ENCODE peak calls at places on chromosomes 1 and 21, in six cellular contexts. J, M, R, F, D and L are unnamed samples.

GRCh38 chr21:41631564-41632461 is 123.9 kb upstream of the TMPRSS2 start:
- DNase-seq in D (no peak), F (no peak), M (peak), R (no peak), J (no peak), L (no peak)

GRCh38 chr1:52551476-52552235 is 1.2 kb downstream of the TUT4 start:
- DNase-seq in R (peak), F (peak), M (peak), D (peak), J (peak), L (no peak)

GRCh38 chr1:229027622-229028182 is 243.2 kb upstream of the RAB4A start:
- DNase-seq in D (peak), F (no peak), J (no peak), R (peak), M (peak), L (no peak)

GRCh38 chr1:108009603-108010195 is 44.7 kb upstream of the VAV3 start:
- DNase-seq in R (no peak), D (peak), J (no peak), M (peak), F (no peak), L (no peak)

GRCh38 chr21:33059319-33059894 is 10.5 kb upstream of the OLIG1 start:
- DNase-seq in F (no peak), R (no peak), D (no peak), J (no peak), M (no peak), L (no peak)

GRCh38 chr1:88001460-88001859 is 672.8 kb downstream of the LMO4 start:
- DNase-seq in M (peak), R (no peak), F (no peak), J (no peak), D (peak), L (no peak)

GRCh38 chr1:91400133-91400725 is 4.4 kb downstream of the HFM1 start:
- DNase-seq in M (no peak), F (no peak), J (no peak), R (peak), D (no peak), L (no peak)

GRCh38 chr21:45299026-45299863 is 11.6 kb upstream of the POFUT2 start:
- DNase-seq in F (no peak), D (no peak), M (no peak), R (no peak), J (no peak), L (no peak)

GRCh38 chr1:63323866-63324778 is 1.8 kb downstream of the FOXD3 start:
- DNase-seq in M (no peak), D (no peak), J (no peak), R (peak), F (no peak), L (no peak)

GRCh38 chr1:171800342-171800741 is 18.9 kb downstream of the METTL13 start:
- DNase-seq in D (no peak), F (no peak), R (peak), J (no peak), M (peak), L (no peak)

GRCh38 chr1:75727571-75727970 is 3.1 kb downstream of the ACADM start:
- DNase-seq in F (no peak), J (no peak), R (no peak), M (no peak), D (no peak), L (no peak)

GRCh38 chr1:23692308-23692871 is 784 bp downstream of the RPL11 start:
- DNase-seq in J (no peak), D (no peak), M (no peak), F (no peak), R (no peak), L (no peak)

GRCh38 chr1:53294557-53294956 is 33.3 kb downstream of the LRP8 start:
- DNase-seq in D (peak), M (peak), F (peak), J (peak), R (no peak), L (no peak)

GRCh38 chr1:30977105-30977504 is 68.5 kb upstream of the SDC3 start:
- DNase-seq in D (peak), M (peak), F (no peak), R (peak), J (no peak), L (no peak)

GRCh38 chr21:40176732-40177131 is 309.5 kb downstream of the PCP4 start:
- DNase-seq in J (no peak), F (no peak), D (no peak), M (no peak), R (no peak), L (no peak)

GRCh38 chr1:46131093-46131492 is 1.3 kb downstream of the PIK3R3 start:
- DNase-seq in F (no peak), D (peak), M (peak), R (peak), J (no peak), L (no peak)

GRCh38 chr1:164801791-164802572 is 243.0 kb downstream of the PBX1 start:
- DNase-seq in J (no peak), F (no peak), M (no peak), D (no peak), R (no peak), L (no peak)

GRCh38 chr1:33971018-33971710 is 107.3 kb downstream of the HMGB4 start:
- DNase-seq in M (no peak), F (peak), J (no peak), D (peak), R (peak), L (no peak)

GRCh38 chr1:84862810-84863251 is 30.2 kb downstream of the LPAR3 start:
- DNase-seq in R (no peak), D (no peak), F (no peak), M (no peak), J (peak), L (no peak)

GRCh38 chr1:26375081-26375480 is 2.5 kb upstream of the ZNF683 start:
- DNase-seq in M (no peak), J (no peak), R (no peak), F (no peak), D (no peak), L (no peak)

GRCh38 chr1:64898107-64898861 is 68.1 kb downstream of the JAK1 start:
- DNase-seq in D (peak), M (peak), R (peak), F (peak), J (peak), L (no peak)

GRCh38 chr1:235160395-235160964 is 570 bp downstream of the RBM34 start:
- DNase-seq in R (peak), D (peak), J (no peak), F (no peak), M (peak), L (no peak)

GRCh38 chr1:116321766-116322175 is 51.3 kb upstream of the ATP1A1 start:
- DNase-seq in F (no peak), R (no peak), J (no peak), D (no peak), M (no peak), L (no peak)

GRCh38 chr1:77375541-77375940 is 93.7 kb downstream of the AK5 start:
- DNase-seq in J (no peak), F (no peak), M (no peak), R (no peak), D (no peak), L (no peak)

GRCh38 chr1:205477759-205478247 is 22.0 kb upstream of the BLACAT1 start:
- DNase-seq in M (peak), R (no peak), J (no peak), F (no peak), D (peak), L (no peak)

GRCh38 chr1:115467196-115467595 is 129.1 kb upstream of the NGF start:
- DNase-seq in J (no peak), F (no peak), D (no peak), R (no peak), M (no peak), L (no peak)

GRCh38 chr1:174791863-174792262 is 207.9 kb upstream of the CACYBP start:
- DNase-seq in D (no peak), M (no peak), F (no peak), J (no peak), R (no peak), L (no peak)

GRCh38 chr1:211606914-211607751 is 28.2 kb upstream of the SLC30A1 start:
- DNase-seq in M (no peak), F (no peak), R (no peak), D (no peak), J (no peak), L (no peak)

GRCh38 chr1:185398599-185398998 is 81.6 kb upstream of the IVNS1ABP start:
- DNase-seq in F (no peak), M (no peak), D (no peak), J (no peak), R (no peak), L (no peak)

GRCh38 chr1:185398022-185398421 is 81.0 kb upstream of the IVNS1ABP start:
- DNase-seq in J (no peak), F (no peak), D (no peak), M (no peak), R (no peak), L (no peak)

GRCh38 chr1:185401019-185401418 is 84.0 kb upstream of the IVNS1ABP start:
- DNase-seq in M (no peak), R (peak), J (no peak), D (peak), F (no peak), L (no peak)

GRCh38 chr1:185402930-185403329 is 85.9 kb upstream of the IVNS1ABP start:
- DNase-seq in M (no peak), D (no peak), R (no peak), J (no peak), F (no peak), L (no peak)

GRCh38 chr1:185400057-185400456 is 83.0 kb upstream of the IVNS1ABP start:
- DNase-seq in M (peak), R (no peak), F (no peak), D (peak), J (no peak), L (no peak)
- H3K27ac ChIP-seq in M (no peak), R (no peak), F (no peak), D (no peak), J (no peak), L (no peak)

DNA sequence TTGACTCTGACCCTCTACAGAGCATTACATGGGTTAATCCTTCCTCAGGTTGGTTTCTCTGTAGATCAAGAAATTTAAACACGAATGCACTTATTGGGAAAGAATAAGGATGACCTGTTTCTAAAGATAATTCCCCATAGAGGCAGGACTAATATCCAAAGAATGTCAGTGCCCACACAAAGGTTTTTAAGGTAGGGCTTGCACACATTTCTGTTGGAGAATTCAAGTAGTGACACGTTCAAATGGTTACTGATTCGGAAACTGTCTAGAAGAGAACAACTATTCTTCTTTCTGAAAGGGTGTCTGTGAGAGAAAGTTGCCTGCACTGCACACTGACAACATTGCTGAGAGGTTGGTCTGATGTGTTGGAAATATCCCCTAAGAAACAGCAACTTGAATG is 167.3 kb downstream of the ZNF326 start:
- DNase-seq in F (no peak), R (no peak), J (no peak), M (no peak), D (no peak), L (no peak)
- H3K27ac ChIP-seq in F (no peak), R (no peak), J (no peak), M (no peak), D (no peak), L (no peak)

GRCh38 chr1:223156343-223156742 is 13.3 kb upstream of the TLR5 start:
- DNase-seq in D (no peak), J (no peak), M (no peak), F (no peak), R (no peak), L (no peak)
- H3K27ac ChIP-seq in D (no peak), J (no peak), M (no peak), F (no peak), R (no peak), L (no peak)

GRCh38 chr1:904271-904950 is 19.3 kb upstream of the SAMD11 start:
- DNase-seq in F (peak), J (peak), M (peak), R (peak), D (peak), L (peak)

GRCh38 chr1:905071-905749 is 18.5 kb upstream of the SAMD11 start:
- DNase-seq in M (no peak), F (no peak), D (no peak), R (peak), J (no peak), L (no peak)

GRCh38 chr1:902802-903201 is 20.9 kb upstream of the SAMD11 start:
- DNase-seq in F (no peak), R (no peak), M (no peak), J (no peak), D (no peak), L (no peak)

GRCh38 chr1:903305-903704 is 20.4 kb upstream of the SAMD11 start:
- DNase-seq in M (no peak), J (no peak), R (no peak), D (no peak), F (no peak), L (no peak)

DNA sequence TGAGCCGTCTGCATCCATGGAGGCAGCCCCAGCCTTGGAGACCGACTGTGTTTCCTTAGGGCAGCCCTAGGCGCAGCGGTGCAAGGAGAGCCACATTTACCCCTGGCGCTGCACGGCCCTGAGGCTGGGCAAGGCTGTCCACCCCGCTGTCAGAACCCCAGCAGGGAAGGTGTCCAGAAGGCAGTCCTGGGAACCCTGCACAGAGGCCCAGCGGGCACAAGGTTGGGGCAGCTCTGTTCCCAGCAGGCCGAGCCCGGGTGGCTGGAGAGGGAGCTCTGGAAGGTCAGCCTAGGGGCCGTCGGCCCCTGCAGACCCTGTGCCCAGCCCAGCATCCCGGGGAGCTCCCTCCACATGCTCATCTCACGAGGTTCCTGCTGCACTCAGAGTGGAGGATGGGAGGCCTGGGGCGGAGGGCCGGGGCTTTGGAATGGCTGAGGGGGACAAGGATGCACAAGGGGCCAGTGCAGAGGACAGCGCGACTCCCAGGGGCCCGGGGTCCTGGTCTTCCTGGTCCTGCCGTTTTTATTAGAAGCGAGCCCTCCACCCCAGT is 19.9 kb upstream of the SAMD11 start:
- DNase-seq in R (no peak), D (no peak), M (no peak), J (no peak), F (no peak), L (no peak)
- H3K27ac ChIP-seq in R (no peak), D (no peak), M (no peak), J (no peak), F (no peak), L (no peak)

DNA sequence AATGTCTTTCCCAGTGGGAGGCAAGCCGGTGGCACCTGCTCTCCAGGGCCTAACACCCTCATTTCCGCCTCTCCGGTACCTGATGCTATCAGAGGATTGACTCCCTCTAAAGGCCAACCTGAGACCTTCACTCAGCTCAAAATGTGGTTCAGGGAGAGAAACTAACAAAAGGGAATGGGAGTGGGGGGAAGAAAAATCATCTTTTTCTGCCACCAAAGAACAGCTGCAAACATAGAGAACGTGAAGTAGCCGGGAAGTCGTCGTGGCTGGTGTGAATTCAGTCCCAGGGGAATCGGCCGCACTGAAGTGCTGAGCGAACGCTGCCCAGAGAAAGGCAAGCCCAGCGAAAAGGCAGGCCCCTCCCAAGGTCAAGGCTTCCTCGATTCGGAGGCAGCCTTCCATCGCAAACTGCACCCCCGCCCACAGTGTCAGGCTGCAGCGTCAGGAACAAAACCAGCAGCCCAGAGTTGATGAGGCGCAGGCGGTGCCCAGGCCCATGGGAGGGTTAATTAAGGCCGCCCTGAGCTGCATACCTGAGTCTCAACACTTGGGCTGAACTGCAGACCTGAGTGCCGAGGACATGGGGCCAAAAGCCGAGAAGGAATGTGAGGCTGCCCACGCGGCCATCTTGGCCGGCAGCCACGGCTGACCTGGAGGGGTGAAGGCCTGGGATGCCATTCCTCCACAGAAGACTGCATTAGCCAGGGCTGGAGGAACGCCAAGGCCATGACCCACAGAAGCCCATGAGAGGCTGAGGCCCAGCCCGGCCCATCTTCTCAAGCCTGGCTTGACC is 160.2 kb downstream of the PSMG1 start:
- DNase-seq in F (no peak), M (no peak), D (peak), J (no peak), R (peak), L (no peak)
- H3K27ac ChIP-seq in F (no peak), M (no peak), D (peak), J (no peak), R (no peak), L (no peak)

DNA sequence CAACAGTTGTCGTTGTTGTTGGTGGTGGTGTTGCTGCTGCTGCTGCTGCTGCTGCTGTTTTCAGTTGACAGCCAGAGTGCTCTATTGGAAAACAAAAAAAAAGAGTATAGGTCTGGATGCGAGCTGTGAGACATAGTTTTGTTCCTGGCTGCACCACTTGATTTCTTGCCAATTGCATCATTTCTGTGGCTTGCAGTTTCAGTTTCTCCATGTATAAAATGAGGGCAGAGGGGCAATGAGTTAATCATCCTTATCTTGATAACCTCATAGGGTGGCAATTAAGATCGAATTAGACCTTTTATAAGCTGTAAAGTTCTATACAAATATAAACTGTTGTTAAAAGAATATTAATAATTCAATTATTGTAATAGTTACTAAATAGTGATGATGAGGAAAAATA is 156.7 kb downstream of the DMRTA2 start:
- DNase-seq in F (no peak), J (no peak), M (no peak), D (no peak), R (no peak), L (no peak)
- H3K27ac ChIP-seq in F (no peak), J (no peak), M (no peak), D (no peak), R (no peak), L (no peak)